ENCODE peak calls at places on chromosomes 16 and 17, in ten cellular contexts. Y, P, Q, N, L, K, G, J, M and S are unnamed samples.

GRCh38 chr17:30235386-30236296 is at the start of gene SLC6A4:
- DNase-seq in Y (peak), J (no peak), P (no peak), M (peak), L (no peak), K (no peak), N (no peak), G (peak), Q (no peak), S (no peak)

GRCh38 chr17:35460354-35460851 is 11.8 kb upstream of the SLFN13 start:
- DNase-seq in J (no peak), K (peak), G (no peak), Q (no peak), M (peak), L (no peak), N (peak), Y (no peak), P (no peak), S (no peak)

GRCh38 chr16:74094962-74095361 is 201.7 kb upstream of the PSMD7 start:
- DNase-seq in P (no peak), G (no peak), J (no peak), Y (no peak), N (no peak), K (no peak), Q (no peak), M (no peak), L (no peak), S (no peak)

GRCh38 chr16:1494129-1494640 is 1.0 kb downstream of the TELO2 start:
- DNase-seq in J (peak), G (peak), Q (no peak), Y (peak), M (peak), P (peak), K (no peak), L (no peak), N (no peak), S (peak)

GRCh38 chr17:34095101-34095500 is 160.0 kb upstream of the CCL2 start:
- DNase-seq in Q (no peak), L (no peak), J (no peak), P (no peak), Y (no peak), N (no peak), K (no peak), M (no peak), G (no peak), S (no peak)

GRCh38 chr17:19384723-19385391 is 2.1 kb downstream of the MFAP4 start:
- DNase-seq in P (peak), G (peak), Q (peak), N (peak), M (peak), K (no peak), Y (peak), J (no peak), L (peak), S (no peak)

GRCh38 chr17:70084476-70084875 is 9.5 kb downstream of the KCNJ16 start:
- DNase-seq in Q (no peak), K (no peak), M (no peak), L (no peak), N (no peak), J (no peak), Y (no peak), P (no peak), G (peak), S (no peak)

GRCh38 chr16:49755291-49755611 is 100.7 kb downstream of the ZNF423 start:
- DNase-seq in G (peak), Q (no peak), P (peak), M (no peak), Y (no peak), J (no peak), N (no peak), K (no peak), L (peak), S (no peak)

GRCh38 chr17:34171245-34171818 is 83.8 kb upstream of the CCL2 start:
- DNase-seq in Y (no peak), K (peak), P (peak), M (peak), G (peak), J (peak), L (peak), N (peak), Q (peak), S (no peak)

GRCh38 chr16:47358816-47359215 is 102.0 kb downstream of the ITFG1 start:
- DNase-seq in K (no peak), M (no peak), Y (no peak), P (no peak), G (no peak), N (no peak), Q (no peak), L (no peak), J (no peak), S (no peak)

GRCh38 chr16:81703177-81704155 is 75.6 kb upstream of the PLCG2 start:
- DNase-seq in Y (no peak), Q (no peak), J (no peak), K (peak), G (peak), L (peak), N (no peak), P (peak), M (no peak), S (no peak)

GRCh38 chr16:84535408-84535807 is 30.9 kb upstream of the MEAK7 start:
- DNase-seq in K (no peak), G (no peak), Y (no peak), N (no peak), J (no peak), L (no peak), P (no peak), Q (no peak), M (no peak), S (no peak)

GRCh38 chr16:19105891-19106624 is 7.7 kb upstream of the ITPRIPL2 start:
- DNase-seq in L (no peak), Y (no peak), K (no peak), M (no peak), Q (peak), J (no peak), G (no peak), P (no peak), N (no peak), S (no peak)

GRCh38 chr17:13931752-13932477 is 137.4 kb upstream of the COX10 start:
- DNase-seq in G (peak), L (peak), P (no peak), Y (no peak), M (peak), Q (no peak), K (no peak), N (peak), J (no peak), S (no peak)

GRCh38 chr17:49795372-49795771 is 6.9 kb downstream of the KAT7 start:
- DNase-seq in Q (no peak), Y (no peak), J (no peak), P (no peak), N (no peak), G (no peak), K (peak), M (no peak), L (no peak), S (no peak)

GRCh38 chr17:42819939-42820535 is 4.0 kb downstream of the BECN1 start:
- DNase-seq in N (peak), M (peak), G (peak), Y (peak), K (peak), L (no peak), P (no peak), J (no peak), Q (no peak), S (no peak)

GRCh38 chr16:17227278-17227677 is 243.5 kb downstream of the XYLT1 start:
- DNase-seq in G (no peak), K (no peak), P (no peak), N (no peak), L (no peak), Y (no peak), M (no peak), J (no peak), Q (no peak), S (no peak)

GRCh38 chr17:69144621-69145255 is 3.0 kb upstream of the ABCA6 start:
- DNase-seq in K (no peak), Q (no peak), G (peak), J (no peak), N (no peak), M (no peak), P (no peak), Y (no peak), L (no peak), S (no peak)

GRCh38 chr16:87236516-87237115 is 80.6 kb downstream of the C16orf95 start:
- DNase-seq in G (no peak), L (no peak), J (no peak), M (no peak), Y (no peak), P (no peak), K (no peak), N (no peak), Q (no peak), S (no peak)
- TF ChIP-seq CTCF in G (no peak), L (no peak), J (no peak), M (no peak), Y (no peak), P (no peak), K (no peak), N (no peak), Q (no peak), S (no peak)

GRCh38 chr17:51643702-51644490 is 383.6 kb downstream of the UTP18 start:
- DNase-seq in P (no peak), J (no peak), N (no peak), L (no peak), Q (no peak), M (no peak), G (no peak), Y (no peak), K (no peak), S (no peak)

GRCh38 chr17:51641999-51642398 is 381.7 kb downstream of the UTP18 start:
- DNase-seq in N (no peak), P (no peak), Y (no peak), G (no peak), L (no peak), M (no peak), K (no peak), Q (no peak), J (no peak), S (no peak)

GRCh38 chr17:51638909-51639308 is 378.6 kb downstream of the UTP18 start:
- DNase-seq in M (no peak), L (no peak), P (no peak), K (no peak), J (no peak), N (no peak), Q (no peak), G (no peak), Y (no peak), S (no peak)

GRCh38 chr17:51636291-51636690 is 375.9 kb downstream of the UTP18 start:
- DNase-seq in M (no peak), Y (no peak), N (no peak), K (no peak), J (no peak), P (no peak), G (no peak), Q (no peak), L (no peak), S (no peak)

GRCh38 chr17:51640108-51640622 is 379.8 kb downstream of the UTP18 start:
- DNase-seq in M (no peak), G (no peak), N (no peak), Q (no peak), L (no peak), J (no peak), Y (no peak), K (peak), P (no peak), S (no peak)
- TF ChIP-seq CTCF in M (no peak), G (no peak), N (no peak), Q (no peak), L (no peak), J (peak), Y (no peak), K (peak), P (no peak), S (peak)

GRCh38 chr16:89489040-89489721 is 1.2 kb downstream of the ANKRD11 start:
- DNase-seq in L (peak), J (peak), N (peak), Q (peak), P (peak), G (peak), Y (peak), K (peak), M (peak), S (peak)
- TF ChIP-seq CTCF in L (peak), J (no peak), N (no peak), Q (no peak), P (no peak), G (peak), Y (no peak), K (peak), M (no peak), S (peak)

GRCh38 chr17:76473541-76473985 is 6.2 kb downstream of the AANAT start:
- DNase-seq in P (no peak), M (no peak), K (peak), N (no peak), L (no peak), J (no peak), Y (peak), G (no peak), Q (no peak), S (peak)
- TF ChIP-seq CTCF in P (no peak), M (no peak), K (peak), N (no peak), L (no peak), J (no peak), Y (no peak), G (peak), Q (no peak), S (peak)

GRCh38 chr17:63772801-63773271 is 561 bp downstream of the CCDC47 start:
- DNase-seq in N (no peak), Q (no peak), P (no peak), J (no peak), K (no peak), L (no peak), G (peak), Y (no peak), M (no peak), S (no peak)

GRCh38 chr17:63774982-63775290 is 966 bp downstream of the DDX42 start:
- DNase-seq in K (no peak), P (no peak), G (peak), Y (no peak), J (no peak), M (no peak), Q (no peak), N (no peak), L (no peak), S (no peak)

GRCh38 chr17:63775420-63775819 is 1.4 kb downstream of the DDX42 start:
- DNase-seq in N (no peak), Q (no peak), Y (no peak), P (no peak), J (no peak), G (peak), M (no peak), L (no peak), K (no peak), S (no peak)

GRCh38 chr17:63773272-63774140 is at the start of gene CCDC47:
- DNase-seq in M (peak), Q (peak), N (peak), K (peak), P (peak), J (peak), G (peak), L (peak), Y (peak), S (peak)

DNA sequence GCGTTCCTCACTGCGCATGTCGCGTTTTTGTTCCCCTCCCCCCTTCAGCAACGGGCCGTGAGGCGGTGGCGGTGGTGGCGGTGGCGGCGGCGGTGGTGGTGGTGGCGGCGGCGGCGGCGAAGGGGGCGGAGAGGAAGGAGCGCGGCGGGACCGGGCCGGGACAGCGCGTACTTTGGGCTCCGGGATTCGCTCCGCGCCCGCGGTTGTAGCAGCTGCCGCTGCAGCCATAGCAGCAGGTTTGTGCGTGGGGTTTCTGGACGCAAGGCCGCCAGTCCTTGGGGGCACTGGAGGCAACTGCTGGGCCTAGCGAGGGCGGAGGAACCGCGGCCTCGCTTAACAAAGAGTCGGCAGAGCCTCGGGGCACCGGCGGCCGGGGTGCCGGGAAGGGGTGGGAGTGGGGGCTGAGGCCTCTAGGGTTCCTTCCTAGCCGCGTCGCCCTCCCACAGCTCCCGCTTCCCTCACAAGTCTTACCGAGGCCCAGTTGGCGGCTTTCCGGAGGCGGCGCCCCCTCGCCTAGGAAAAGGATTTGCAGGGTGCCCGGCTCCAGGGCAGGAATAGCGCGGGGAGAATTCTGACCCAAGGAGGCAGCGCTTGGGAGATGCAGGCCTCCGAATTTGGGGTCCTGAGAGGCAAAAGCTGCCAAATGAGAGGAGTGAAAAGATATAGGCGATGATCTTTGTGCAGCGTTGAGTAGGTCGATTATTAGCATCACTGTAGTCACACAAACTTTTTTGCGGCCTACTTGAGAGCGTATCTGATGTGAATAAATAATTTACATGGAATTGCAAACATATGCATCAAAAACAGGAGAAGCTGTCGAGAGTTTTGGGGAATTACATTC is at the start of gene DDX42:
- DNase-seq in M (peak), Y (peak), L (peak), P (no peak), Q (peak), J (peak), K (no peak), N (peak), G (peak), S (peak)
- TF ChIP-seq CTCF in M (no peak), Y (no peak), L (no peak), P (no peak), Q (peak), J (no peak), K (no peak), N (no peak), G (peak), S (peak)

GRCh38 chr17:80124351-80124981 is 22.5 kb downstream of the EIF4A3 start:
- DNase-seq in Q (no peak), Y (no peak), L (no peak), G (peak), N (no peak), M (peak), P (no peak), K (no peak), J (peak), S (no peak)
- TF ChIP-seq CTCF in Q (no peak), Y (no peak), L (no peak), G (peak), N (no peak), M (no peak), P (peak), K (no peak), J (no peak), S (peak)

GRCh38 chr17:72604518-72604917 is 483.7 kb downstream of the SOX9 start:
- DNase-seq in P (no peak), L (no peak), M (no peak), G (no peak), Q (no peak), K (no peak), J (no peak), Y (no peak), N (no peak), S (no peak)

GRCh38 chr17:72605543-72605942 is 484.7 kb downstream of the SOX9 start:
- DNase-seq in N (no peak), M (no peak), Q (no peak), K (no peak), L (no peak), P (no peak), J (no peak), G (no peak), Y (no peak), S (no peak)

GRCh38 chr17:72600934-72601333 is 480.1 kb downstream of the SOX9 start:
- DNase-seq in G (peak), Q (no peak), N (no peak), P (no peak), Y (no peak), M (no peak), J (no peak), K (no peak), L (no peak), S (no peak)

GRCh38 chr17:72603346-72604242 is 482.8 kb downstream of the SOX9 start:
- DNase-seq in M (no peak), N (no peak), K (no peak), P (no peak), Q (no peak), L (no peak), G (no peak), J (no peak), Y (no peak), S (no peak)

GRCh38 chr17:72602517-72603345 is 481.9 kb downstream of the SOX9 start:
- DNase-seq in J (no peak), Y (no peak), M (peak), P (no peak), N (no peak), L (no peak), G (peak), Q (no peak), K (no peak), S (no peak)
- TF ChIP-seq CTCF in J (no peak), Y (no peak), M (no peak), P (peak), N (no peak), L (no peak), G (peak), Q (no peak), K (no peak), S (no peak)

GRCh38 chr16:86019446-86020047 is 120.6 kb downstream of the IRF8 start:
- DNase-seq in K (peak), P (no peak), Q (no peak), M (no peak), L (no peak), Y (peak), N (no peak), G (no peak), J (no peak), S (no peak)
- TF ChIP-seq CTCF in K (peak), P (peak), Q (no peak), M (no peak), L (no peak), Y (no peak), N (no peak), G (peak), J (no peak), S (no peak)

DNA sequence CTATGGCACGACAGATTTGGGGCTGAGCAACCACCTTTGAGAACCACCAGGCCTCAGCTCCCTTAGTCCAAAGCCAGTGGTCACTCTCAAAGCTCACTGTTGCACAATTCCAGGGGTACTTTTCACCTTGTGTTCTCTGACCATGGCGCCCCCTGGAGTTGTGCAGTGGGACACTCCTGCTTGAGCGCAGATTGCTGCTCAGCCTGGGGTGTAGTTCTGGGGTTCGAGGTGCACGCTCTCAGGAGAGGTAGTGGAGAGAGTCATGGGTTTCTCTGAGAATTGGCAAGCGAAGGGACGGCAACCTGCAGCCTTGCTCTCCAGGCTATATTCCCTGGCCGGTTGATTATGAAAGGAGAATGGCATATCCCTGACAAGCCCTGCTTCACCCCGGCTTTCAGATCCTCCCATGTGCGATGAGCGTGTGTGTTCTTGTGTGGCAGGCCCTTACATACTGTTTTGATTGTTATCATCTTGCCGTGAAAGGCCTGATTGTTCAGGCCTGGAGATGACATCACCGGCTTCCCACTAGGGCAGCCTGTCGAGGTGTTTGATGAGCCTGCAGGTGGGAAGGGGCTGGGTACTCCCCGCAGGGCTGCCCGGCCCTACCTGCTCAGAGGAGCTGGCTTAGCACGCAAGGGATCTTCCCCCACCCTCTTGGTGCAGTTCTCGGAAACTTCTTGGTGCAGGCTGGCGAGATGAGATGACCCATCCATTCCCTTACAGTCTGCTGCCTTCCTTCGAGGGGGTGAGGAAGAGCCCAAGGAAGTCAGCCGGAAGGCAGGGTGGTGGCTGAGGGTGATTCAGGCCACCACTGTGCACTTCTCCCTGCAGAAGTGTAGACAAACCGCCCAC is 431.2 kb downstream of the SLC39A11 start:
- DNase-seq in M (peak), L (no peak), P (no peak), Q (no peak), N (no peak), G (no peak), J (peak), K (no peak), Y (no peak), S (no peak)
- TF ChIP-seq CTCF in M (no peak), L (no peak), P (peak), Q (no peak), N (no peak), G (no peak), J (peak), K (no peak), Y (no peak), S (no peak)